ENCODE peak calls at places on chromosomes 12 and 14, in six cellular contexts. S is uterus; L is A549; A is Peyer's patch; K is CD8-positive, alpha-beta T cell; I is small intestine. C is an unnamed sample. For H3K4me1, the result is how much of the 10 kb centered on the place peaks cover.

GRCh38 chr12:39440781-39441180 is 2.1 kb downstream of the KIF21A start:
- DNase-seq in S (no peak), L (peak), A (no peak), K (no peak), I (no peak), C (no peak)

GRCh38 chr14:73460691-73461127 is 2.4 kb upstream of the NUMB start:
- DNase-seq in S (no peak), L (no peak), A (no peak), K (no peak), I (peak), C (no peak)

GRCh38 chr12:122080149-122081107 is 1.9 kb downstream of the MLXIP start:
- DNase-seq in S (peak), L (peak), A (peak), K (no peak), I (no peak), C (no peak)

GRCh38 chr14:75247286-75247922 is 31.2 kb upstream of the FOS start:
- DNase-seq in S (no peak), L (no peak), A (no peak), K (peak), I (peak), C (no peak)

GRCh38 chr14:78153069-78153351 is 17.2 kb upstream of the NRXN3 start:
- DNase-seq in S (no peak), L (peak), A (no peak), K (no peak), I (no peak), C (no peak)

GRCh38 chr12:122395319-122395718 is 27.1 kb downstream of the CLIP1 start:
- DNase-seq in S (no peak), L (peak), A (no peak), K (no peak), I (no peak), C (no peak)

GRCh38 chr14:59251811-59252771 is 63.6 kb downstream of the DAAM1 start:
- DNase-seq in S (no peak), L (no peak), A (no peak), K (no peak), I (no peak), C (no peak)

GRCh38 chr12:96585977-96586376 is 96.6 kb downstream of the CFAP54 start:
- DNase-seq in S (no peak), L (no peak), A (no peak), K (no peak), I (no peak), C (no peak)

GRCh38 chr14:27026097-27026496 is 428.3 kb upstream of the NOVA1 start:
- DNase-seq in S (no peak), L (no peak), A (no peak), K (no peak), I (no peak), C (no peak)

GRCh38 chr14:101506921-101507300 is 54.4 kb upstream of the DIO3 start:
- DNase-seq in S (peak), L (no peak), A (peak), K (no peak), I (no peak), C (peak)

GRCh38 chr14:76500011-76500410 is 124.1 kb downstream of the ESRRB start:
- DNase-seq in S (no peak), L (no peak), A (no peak), K (no peak), I (no peak), C (no peak)

GRCh38 chr12:2166696-2167095 is 113.9 kb downstream of the CACNA1C start:
- DNase-seq in S (no peak), L (no peak), A (no peak), K (no peak), I (no peak), C (no peak)

GRCh38 chr14:73824116-73824515 is 27.5 kb upstream of the PTGR2 start:
- DNase-seq in S (no peak), L (no peak), A (no peak), K (no peak), I (no peak), C (no peak)

GRCh38 chr14:106500571-106500970 is 974.2 kb downstream of the TMEM121 start:
- DNase-seq in S (no peak), L (no peak), A (no peak), K (no peak), I (no peak), C (no peak)

GRCh38 chr14:106879241-106879640 is 1352.9 kb downstream of the TMEM121 start:
- DNase-seq in S (no peak), L (peak), A (no peak), K (peak), I (peak), C (no peak)

GRCh38 chr12:127926004-127926403 is 341.0 kb upstream of the TMEM132C start:
- DNase-seq in S (peak), L (peak), A (no peak), K (no peak), I (no peak), C (no peak)

GRCh38 chr14:38481939-38482678 is 226.2 kb upstream of the CLEC14A start:
- DNase-seq in S (no peak), L (peak), A (no peak), K (no peak), I (no peak), C (no peak)

GRCh38 chr12:49540229-49541139 is 1.7 kb downstream of the KCNH3 start:
- DNase-seq in S (no peak), L (no peak), A (peak), K (no peak), I (no peak), C (peak)

GRCh38 chr12:111596985-111597730 is 2.0 kb downstream of the ATXN2 start:
- DNase-seq in S (peak), L (peak), A (peak), K (peak), I (peak), C (peak)

GRCh38 chr12:19428261-19428660 is 11.0 kb upstream of the AEBP2 start:
- DNase-seq in S (no peak), L (no peak), A (no peak), K (no peak), I (no peak), C (no peak)

GRCh38 chr12:288687-289086 is 26.1 kb upstream of the SLC6A13 start:
- DNase-seq in S (no peak), L (peak), A (no peak), K (no peak), I (no peak), C (no peak)

GRCh38 chr12:46553911-46554310 is 181.3 kb upstream of the SLC38A2 start:
- DNase-seq in S (no peak), L (no peak), A (no peak), K (no peak), I (no peak), C (no peak)

GRCh38 chr14:39266589-39266870 is 32.8 kb downstream of the MIA2 start:
- DNase-seq in S (peak), L (peak), A (peak), K (no peak), I (no peak), C (peak)

GRCh38 chr14:90674043-90674670 is 142.1 kb downstream of the TTC7B start:
- DNase-seq in S (no peak), L (no peak), A (no peak), K (no peak), I (no peak), C (no peak)

GRCh38 chr14:94045101-94045500 is 19.0 kb downstream of the OTUB2 start:
- DNase-seq in S (no peak), L (no peak), A (no peak), K (no peak), I (no peak), C (peak)

GRCh38 chr14:58777541-58777979 is 139.8 kb downstream of the DACT1 start:
- DNase-seq in S (no peak), L (no peak), A (no peak), K (no peak), I (no peak), C (no peak)

GRCh38 chr12:991350-992278 is 591 bp downstream of the ERC1 start:
- DNase-seq in S (no peak), L (no peak), A (no peak), K (no peak), I (no peak), C (peak)

GRCh38 chr14:54625158-54625557 is 58.2 kb downstream of the SAMD4A start:
- DNase-seq in S (no peak), L (no peak), A (no peak), K (no peak), I (no peak), C (no peak)

GRCh38 chr12:125470838-125471775 is 405.9 kb downstream of the AACS start:
- DNase-seq in S (no peak), L (no peak), A (no peak), K (no peak), I (no peak), C (no peak)

GRCh38 chr14:72692678-72693077 is 201.2 kb downstream of the DPF3 start:
- DNase-seq in S (no peak), L (no peak), A (no peak), K (no peak), I (peak), C (no peak)

GRCh38 chr12:96040305-96041133 is 5.1 kb upstream of the LTA4H start:
- DNase-seq in S (no peak), L (no peak), A (no peak), K (no peak), I (no peak), C (no peak)

GRCh38 chr14:60981626-60982455 is 796 bp downstream of the SLC38A6 start:
- DNase-seq in S (no peak), L (peak), A (no peak), K (no peak), I (no peak), C (no peak)

GRCh38 chr12:113424915-113425823 is 3.0 kb downstream of the SDSL start:
- DNase-seq in S (no peak), L (peak), A (peak), K (peak), I (peak), C (no peak)

GRCh38 chr12:15322164-15323054 is at the start of gene PTPRO:
- DNase-seq in S (peak), L (peak), A (no peak), K (no peak), I (no peak), C (no peak)

GRCh38 chr14:72075649-72076334 is 143.6 kb downstream of the RGS6 start:
- DNase-seq in S (no peak), L (no peak), A (no peak), K (no peak), I (no peak), C (no peak)

GRCh38 chr12:62934799-62935674 is at the start of gene PPM1H:
- DNase-seq in S (peak), L (peak), A (peak), K (peak), I (peak), C (peak)

GRCh38 chr14:38217538-38217937 is 9.8 kb downstream of the SSTR1 start:
- DNase-seq in S (no peak), L (no peak), A (no peak), K (no peak), I (no peak), C (no peak)

GRCh38 chr12:115338566-115339294 is 654.8 kb upstream of the TBX3 start:
- DNase-seq in S (no peak), L (no peak), A (no peak), K (no peak), I (no peak), C (no peak)

GRCh38 chr14:20986811-20987210 is 3.0 kb upstream of the METTL17 start:
- DNase-seq in S (peak), L (peak), A (no peak), K (no peak), I (peak), C (peak)

GRCh38 chr14:20989464-20989786 is 355 bp upstream of the METTL17 start:
- DNase-seq in S (no peak), L (no peak), A (no peak), K (no peak), I (no peak), C (no peak)

GRCh38 chr14:20989787-20990600 is at the start of gene METTL17:
- DNase-seq in S (peak), L (peak), A (peak), K (peak), I (peak), C (peak)

GRCh38 chr14:20988717-20989116 is 1.1 kb upstream of the METTL17 start:
- DNase-seq in S (no peak), L (no peak), A (no peak), K (no peak), I (no peak), C (no peak)
- H3K4me1 ChIP-seq in S (under half), L (under half), A (under half), K (under half), I (under half), C (under half)

DNA sequence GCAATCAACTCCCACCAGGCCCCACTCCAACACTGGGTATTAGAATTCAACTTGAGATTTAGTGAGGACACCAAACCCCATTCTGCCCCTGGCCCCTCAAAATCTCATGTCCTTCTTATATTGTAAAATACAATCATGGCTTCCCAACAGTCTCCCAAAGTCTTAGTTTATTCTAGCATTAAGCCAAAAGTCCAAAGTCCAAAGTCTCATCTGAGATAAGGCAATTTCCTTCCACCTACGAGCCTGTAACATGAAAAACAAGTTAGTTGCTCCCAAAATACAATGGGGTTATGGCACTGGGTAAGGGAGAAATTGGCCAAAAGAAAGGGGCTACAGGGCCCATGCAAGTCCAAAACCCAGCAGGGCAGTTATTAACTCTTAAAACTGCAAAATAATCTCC is 46.6 kb upstream of the TMTC1 start:
- DNase-seq in S (no peak), L (no peak), A (no peak), K (no peak), I (no peak), C (no peak)
- H3K4me1 ChIP-seq in S (under half), L (under half), A (under half), K (under half), I (under half), C (under half)

GRCh38 chr14:103898711-103899110 is 29.5 kb upstream of the TDRD9 start:
- DNase-seq in S (no peak), L (no peak), A (peak), K (no peak), I (peak), C (no peak)
- H3K4me1 ChIP-seq in S (under half), L (under half), A (under half), K (under half), I (under half), C (under half)

GRCh38 chr14:104343294-104343625 is 204.9 kb downstream of the KIF26A start:
- DNase-seq in S (no peak), L (no peak), A (no peak), K (no peak), I (no peak), C (no peak)
- H3K4me1 ChIP-seq in S (under half), L (under half), A (under half), K (under half), I (under half), C (under half)

C was measured in breast epithelium.